ENCODE peak calls at places on chromosomes 1 and 21, in eight cellular contexts. One of them, this sample, is unnamed.
A peak's percentile ranks its signal among the peaks of the same experiment; 100 is the strongest.

GRCh38 chr1:235867903-235868469 is 1.3 kb upstream of the LYST start:
- DNase-seq in sigmoid colon: no peak
- DNase-seq in CD4-positive, CD25-positive, alpha-beta regulatory T cell: peak; percentile 82
- DNase-seq in pancreas: no peak
- DNase-seq in aorta: no peak
- DNase-seq in fibroblast of pulmonary artery: no peak
- DNase-seq in upper lobe of right lung: no peak
- DNase-seq in cardiac fibroblast: no peak
- DNase-seq in this sample: peak; percentile 74

GRCh38 chr1:67838180-67838912 is 5.1 kb upstream of the GNG12 start:
- DNase-seq in sigmoid colon: no peak
- DNase-seq in CD4-positive, CD25-positive, alpha-beta regulatory T cell: no peak
- DNase-seq in pancreas: no peak
- DNase-seq in aorta: no peak
- DNase-seq in fibroblast of pulmonary artery: peak; percentile 35
- DNase-seq in upper lobe of right lung: no peak
- DNase-seq in cardiac fibroblast: peak; percentile 61
- DNase-seq in this sample: no peak

GRCh38 chr1:154490327-154490726 is 11.7 kb upstream of the TDRD10 start:
- DNase-seq in sigmoid colon: no peak
- DNase-seq in CD4-positive, CD25-positive, alpha-beta regulatory T cell: no peak
- DNase-seq in pancreas: no peak
- DNase-seq in aorta: no peak
- DNase-seq in fibroblast of pulmonary artery: no peak
- DNase-seq in upper lobe of right lung: no peak
- DNase-seq in cardiac fibroblast: no peak
- DNase-seq in this sample: no peak

GRCh38 chr1:167159782-167160181 is 60.9 kb upstream of the POU2F1 start:
- DNase-seq in sigmoid colon: no peak
- DNase-seq in CD4-positive, CD25-positive, alpha-beta regulatory T cell: no peak
- DNase-seq in pancreas: no peak
- DNase-seq in aorta: no peak
- DNase-seq in fibroblast of pulmonary artery: no peak
- DNase-seq in upper lobe of right lung: no peak
- DNase-seq in cardiac fibroblast: no peak
- DNase-seq in this sample: no peak

GRCh38 chr1:6028042-6028895 is 17.4 kb upstream of the KCNAB2 start:
- DNase-seq in sigmoid colon: no peak
- DNase-seq in CD4-positive, CD25-positive, alpha-beta regulatory T cell: peak; percentile 78
- DNase-seq in pancreas: peak; percentile 25
- DNase-seq in aorta: peak; percentile 76
- DNase-seq in fibroblast of pulmonary artery: no peak
- DNase-seq in upper lobe of right lung: peak; percentile 76
- DNase-seq in cardiac fibroblast: no peak
- DNase-seq in this sample: no peak

GRCh38 chr1:39411526-39411925 is 79.9 kb upstream of the BMP8A start:
- DNase-seq in sigmoid colon: no peak
- DNase-seq in CD4-positive, CD25-positive, alpha-beta regulatory T cell: no peak
- DNase-seq in pancreas: no peak
- DNase-seq in aorta: no peak
- DNase-seq in fibroblast of pulmonary artery: no peak
- DNase-seq in upper lobe of right lung: no peak
- DNase-seq in cardiac fibroblast: no peak
- DNase-seq in this sample: no peak

GRCh38 chr1:8988618-8988967 is 37.6 kb downstream of the SLC2A7 start:
- DNase-seq in sigmoid colon: no peak
- DNase-seq in CD4-positive, CD25-positive, alpha-beta regulatory T cell: no peak
- DNase-seq in pancreas: no peak
- DNase-seq in aorta: no peak
- DNase-seq in fibroblast of pulmonary artery: no peak
- DNase-seq in upper lobe of right lung: no peak
- DNase-seq in cardiac fibroblast: no peak
- DNase-seq in this sample: no peak

GRCh38 chr21:37505963-37506362 is 139.4 kb downstream of the DYRK1A start:
- DNase-seq in sigmoid colon: no peak
- DNase-seq in CD4-positive, CD25-positive, alpha-beta regulatory T cell: no peak
- DNase-seq in pancreas: no peak
- DNase-seq in aorta: no peak
- DNase-seq in fibroblast of pulmonary artery: no peak
- DNase-seq in upper lobe of right lung: no peak
- DNase-seq in cardiac fibroblast: no peak
- DNase-seq in this sample: no peak

GRCh38 chr1:150613061-150613920 is 16.1 kb downstream of the ENSA start:
- DNase-seq in sigmoid colon: no peak
- DNase-seq in CD4-positive, CD25-positive, alpha-beta regulatory T cell: no peak
- DNase-seq in pancreas: no peak
- DNase-seq in aorta: no peak
- DNase-seq in fibroblast of pulmonary artery: peak; percentile 98
- DNase-seq in upper lobe of right lung: no peak
- DNase-seq in cardiac fibroblast: peak; percentile 95
- DNase-seq in this sample: peak; percentile 53

GRCh38 chr1:202376247-202376646 is 27.7 kb downstream of the PPP1R12B start:
- DNase-seq in sigmoid colon: no peak
- DNase-seq in CD4-positive, CD25-positive, alpha-beta regulatory T cell: no peak
- DNase-seq in pancreas: no peak
- DNase-seq in aorta: no peak
- DNase-seq in fibroblast of pulmonary artery: peak; percentile 35
- DNase-seq in upper lobe of right lung: no peak
- DNase-seq in cardiac fibroblast: peak; percentile 18
- DNase-seq in this sample: no peak

GRCh38 chr1:223714849-223715709 is 2.7 kb downstream of the CAPN2 start:
- DNase-seq in sigmoid colon: no peak
- DNase-seq in CD4-positive, CD25-positive, alpha-beta regulatory T cell: no peak
- DNase-seq in pancreas: no peak
- DNase-seq in aorta: no peak
- DNase-seq in fibroblast of pulmonary artery: peak; percentile 47
- DNase-seq in upper lobe of right lung: no peak
- DNase-seq in cardiac fibroblast: peak; percentile 83
- DNase-seq in this sample: no peak

GRCh38 chr1:21468597-21468996 is 28.7 kb downstream of the NBPF3 start:
- DNase-seq in sigmoid colon: no peak
- DNase-seq in CD4-positive, CD25-positive, alpha-beta regulatory T cell: no peak
- DNase-seq in pancreas: no peak
- DNase-seq in aorta: no peak
- DNase-seq in fibroblast of pulmonary artery: peak; percentile 39
- DNase-seq in upper lobe of right lung: no peak
- DNase-seq in cardiac fibroblast: peak; percentile 50
- DNase-seq in this sample: peak; percentile 29

GRCh38 chr1:23548704-23549143 is 10.6 kb downstream of the ID3 start:
- DNase-seq in sigmoid colon: peak; percentile 83
- DNase-seq in CD4-positive, CD25-positive, alpha-beta regulatory T cell: no peak
- DNase-seq in pancreas: no peak
- DNase-seq in aorta: peak; percentile 79
- DNase-seq in fibroblast of pulmonary artery: peak; percentile 76
- DNase-seq in upper lobe of right lung: peak; percentile 79
- DNase-seq in cardiac fibroblast: peak; percentile 84
- DNase-seq in this sample: no peak

GRCh38 chr1:25692560-25692959 is 76.0 kb downstream of the MAN1C1 start:
- DNase-seq in sigmoid colon: no peak
- DNase-seq in CD4-positive, CD25-positive, alpha-beta regulatory T cell: peak; percentile 12
- DNase-seq in pancreas: no peak
- DNase-seq in aorta: no peak
- DNase-seq in fibroblast of pulmonary artery: no peak
- DNase-seq in upper lobe of right lung: no peak
- DNase-seq in cardiac fibroblast: no peak
- DNase-seq in this sample: peak; percentile 46

GRCh38 chr1:229225331-229225782 is 45.6 kb upstream of the RAB4A start:
- DNase-seq in sigmoid colon: no peak
- DNase-seq in CD4-positive, CD25-positive, alpha-beta regulatory T cell: no peak
- DNase-seq in pancreas: no peak
- DNase-seq in aorta: no peak
- DNase-seq in fibroblast of pulmonary artery: no peak
- DNase-seq in upper lobe of right lung: no peak
- DNase-seq in cardiac fibroblast: no peak
- DNase-seq in this sample: no peak

GRCh38 chr1:170770254-170770653 is 106.3 kb downstream of the PRRX1 start:
- DNase-seq in sigmoid colon: no peak
- DNase-seq in CD4-positive, CD25-positive, alpha-beta regulatory T cell: no peak
- DNase-seq in pancreas: no peak
- DNase-seq in aorta: no peak
- DNase-seq in fibroblast of pulmonary artery: no peak
- DNase-seq in upper lobe of right lung: no peak
- DNase-seq in cardiac fibroblast: no peak
- DNase-seq in this sample: no peak

GRCh38 chr1:93575586-93576271 is 105.9 kb downstream of the BCAR3 start:
- DNase-seq in sigmoid colon: no peak
- DNase-seq in CD4-positive, CD25-positive, alpha-beta regulatory T cell: no peak
- DNase-seq in pancreas: no peak
- DNase-seq in aorta: no peak
- DNase-seq in fibroblast of pulmonary artery: no peak
- DNase-seq in upper lobe of right lung: no peak
- DNase-seq in cardiac fibroblast: no peak
- DNase-seq in this sample: no peak

GRCh38 chr1:111399792-111400610 is 27.5 kb downstream of the OVGP1 start:
- DNase-seq in sigmoid colon: no peak
- DNase-seq in CD4-positive, CD25-positive, alpha-beta regulatory T cell: peak; percentile 30
- DNase-seq in pancreas: no peak
- DNase-seq in aorta: no peak
- DNase-seq in fibroblast of pulmonary artery: peak; percentile 72
- DNase-seq in upper lobe of right lung: no peak
- DNase-seq in cardiac fibroblast: peak; percentile 63
- DNase-seq in this sample: peak; percentile 67

GRCh38 chr1:215095524-215095923 is 13.0 kb downstream of the KCNK2 start:
- DNase-seq in sigmoid colon: no peak
- DNase-seq in CD4-positive, CD25-positive, alpha-beta regulatory T cell: no peak
- DNase-seq in pancreas: no peak
- DNase-seq in aorta: no peak
- DNase-seq in fibroblast of pulmonary artery: no peak
- DNase-seq in upper lobe of right lung: no peak
- DNase-seq in cardiac fibroblast: no peak
- DNase-seq in this sample: no peak

GRCh38 chr21:26982767-26983166 is 15.9 kb upstream of the ADAMTS5 start:
- DNase-seq in sigmoid colon: no peak
- DNase-seq in CD4-positive, CD25-positive, alpha-beta regulatory T cell: no peak
- DNase-seq in pancreas: no peak
- DNase-seq in aorta: no peak
- DNase-seq in fibroblast of pulmonary artery: no peak
- DNase-seq in upper lobe of right lung: no peak
- DNase-seq in cardiac fibroblast: peak; percentile 20
- DNase-seq in this sample: no peak

DNA sequence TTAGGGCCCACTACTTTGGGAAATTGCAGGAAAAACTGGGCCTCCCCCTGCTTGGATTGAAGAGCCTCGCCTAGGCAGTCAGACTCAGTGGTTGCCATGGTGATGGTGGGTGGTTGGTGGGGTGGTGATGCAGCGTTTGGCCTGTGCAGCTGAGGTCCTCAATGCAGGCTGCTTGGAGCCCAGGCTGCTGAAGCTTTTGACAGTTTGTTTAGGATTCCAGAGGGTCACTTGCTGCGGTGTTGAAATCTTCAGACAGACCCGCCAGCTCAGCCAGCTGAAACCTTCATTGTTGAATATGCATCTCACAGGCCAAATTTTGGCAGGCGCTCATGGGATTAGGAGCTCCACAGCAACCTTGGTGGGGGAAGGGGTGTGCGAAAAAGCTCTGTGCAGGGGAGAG is 67.9 kb downstream of the CACNA1E start:
- DNase-seq in sigmoid colon: peak; percentile 68
- DNase-seq in CD4-positive, CD25-positive, alpha-beta regulatory T cell: no peak
- DNase-seq in pancreas: no peak
- DNase-seq in aorta: no peak
- DNase-seq in fibroblast of pulmonary artery: no peak
- DNase-seq in upper lobe of right lung: no peak
- DNase-seq in cardiac fibroblast: no peak
- DNase-seq in this sample: no peak
- H3K4me3 ChIP-seq in sigmoid colon: no peak overlapping the region
- H3K4me3 ChIP-seq in CD4-positive, CD25-positive, alpha-beta regulatory T cell: no peak overlapping the region
- H3K4me3 ChIP-seq in pancreas: no peak overlapping the region
- H3K4me3 ChIP-seq in aorta: no peak overlapping the region
- H3K4me3 ChIP-seq in fibroblast of pulmonary artery: no peak overlapping the region
- H3K4me3 ChIP-seq in upper lobe of right lung: no peak overlapping the region
- H3K4me3 ChIP-seq in cardiac fibroblast: no peak overlapping the region
- H3K4me3 ChIP-seq in this sample: no peak overlapping the region

GRCh38 chr1:207935166-207935583 is 24.2 kb upstream of the CD34 start:
- DNase-seq in sigmoid colon: no peak
- DNase-seq in CD4-positive, CD25-positive, alpha-beta regulatory T cell: no peak
- DNase-seq in pancreas: no peak
- DNase-seq in aorta: no peak
- DNase-seq in fibroblast of pulmonary artery: no peak
- DNase-seq in upper lobe of right lung: no peak
- DNase-seq in cardiac fibroblast: no peak
- DNase-seq in this sample: peak; percentile 12
- H3K4me3 ChIP-seq in sigmoid colon: no peak overlapping the region
- H3K4me3 ChIP-seq in CD4-positive, CD25-positive, alpha-beta regulatory T cell: no peak overlapping the region
- H3K4me3 ChIP-seq in pancreas: no peak overlapping the region
- H3K4me3 ChIP-seq in aorta: no peak overlapping the region
- H3K4me3 ChIP-seq in fibroblast of pulmonary artery: no peak overlapping the region
- H3K4me3 ChIP-seq in upper lobe of right lung: no peak overlapping the region
- H3K4me3 ChIP-seq in cardiac fibroblast: no peak overlapping the region
- H3K4me3 ChIP-seq in this sample: no peak overlapping the region

DNA sequence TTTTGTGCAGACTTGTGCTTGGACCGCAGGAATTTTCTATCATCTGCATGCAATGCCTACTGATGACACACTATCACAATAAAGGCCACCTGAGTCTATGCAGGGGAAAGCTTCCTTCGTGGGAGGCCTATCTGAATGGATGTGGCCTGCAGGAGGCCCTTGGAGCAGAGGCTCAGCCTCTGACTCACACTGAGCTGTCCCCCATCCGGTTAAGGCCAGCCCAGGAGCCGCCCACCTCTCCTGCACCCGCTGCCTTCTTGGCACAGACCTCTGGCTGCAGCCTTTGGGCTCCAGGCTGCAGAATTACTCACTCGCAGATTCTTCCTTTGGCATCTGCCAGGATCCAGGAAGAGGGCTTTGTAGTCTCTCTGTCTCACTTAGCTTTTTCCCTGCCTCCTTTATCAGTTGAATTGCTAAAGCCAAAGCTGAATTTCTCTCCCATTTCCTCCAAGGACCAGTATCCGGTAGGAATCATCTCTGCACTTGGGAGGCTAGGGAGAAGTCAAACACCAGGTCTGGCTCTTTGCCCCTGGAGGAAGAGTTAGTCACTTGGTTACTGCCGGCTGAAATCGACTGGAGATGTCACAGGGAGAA is 65.1 kb upstream of the JUN start:
- DNase-seq in sigmoid colon: peak; percentile 74
- DNase-seq in CD4-positive, CD25-positive, alpha-beta regulatory T cell: no peak
- DNase-seq in pancreas: peak; percentile 38
- DNase-seq in aorta: peak; percentile 91
- DNase-seq in fibroblast of pulmonary artery: peak; percentile 98
- DNase-seq in upper lobe of right lung: peak; percentile 67
- DNase-seq in cardiac fibroblast: peak; percentile 97
- DNase-seq in this sample: no peak
- H3K4me3 ChIP-seq in sigmoid colon: no peak overlapping the region
- H3K4me3 ChIP-seq in CD4-positive, CD25-positive, alpha-beta regulatory T cell: no peak overlapping the region
- H3K4me3 ChIP-seq in pancreas: no peak overlapping the region
- H3K4me3 ChIP-seq in aorta: no peak overlapping the region
- H3K4me3 ChIP-seq in fibroblast of pulmonary artery: no peak overlapping the region
- H3K4me3 ChIP-seq in upper lobe of right lung: no peak overlapping the region
- H3K4me3 ChIP-seq in cardiac fibroblast: no peak overlapping the region
- H3K4me3 ChIP-seq in this sample: no peak overlapping the region

DNA sequence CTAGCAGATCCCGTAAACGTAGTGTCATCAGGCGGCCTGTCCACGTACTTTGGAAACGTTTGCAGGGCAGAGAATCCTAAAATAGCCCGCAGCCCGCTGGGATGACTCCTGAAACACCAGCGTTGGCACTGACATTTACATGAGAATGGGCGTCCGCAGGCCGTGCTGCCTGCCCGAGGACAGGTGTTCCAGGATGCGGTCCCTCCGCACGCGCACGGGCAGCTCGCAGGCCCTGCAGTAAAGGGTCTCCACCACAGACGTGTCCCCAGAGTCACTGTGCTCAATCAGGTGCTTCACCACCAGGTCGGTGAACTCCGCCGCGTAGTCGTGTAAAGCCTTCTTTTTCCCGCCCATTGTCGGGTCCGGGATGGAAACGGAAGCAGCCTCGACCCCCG is 5.9 kb upstream of the CCDC27 start:
- DNase-seq in sigmoid colon: no peak
- DNase-seq in CD4-positive, CD25-positive, alpha-beta regulatory T cell: no peak
- DNase-seq in pancreas: no peak
- DNase-seq in aorta: no peak
- DNase-seq in fibroblast of pulmonary artery: no peak
- DNase-seq in upper lobe of right lung: no peak
- DNase-seq in cardiac fibroblast: no peak
- DNase-seq in this sample: no peak
- H3K4me3 ChIP-seq in sigmoid colon: peak overlapping the region; percentile 67
- H3K4me3 ChIP-seq in CD4-positive, CD25-positive, alpha-beta regulatory T cell: no peak overlapping the region
- H3K4me3 ChIP-seq in pancreas: peak overlapping the region; percentile 80
- H3K4me3 ChIP-seq in aorta: peak overlapping the region; percentile 82
- H3K4me3 ChIP-seq in fibroblast of pulmonary artery: peak overlapping the region; percentile 67
- H3K4me3 ChIP-seq in upper lobe of right lung: peak overlapping the region; percentile 74
- H3K4me3 ChIP-seq in cardiac fibroblast: peak overlapping the region; percentile 61
- H3K4me3 ChIP-seq in this sample: no peak overlapping the region